ENCODE peak calls at places on chromosomes 4 and X, in four cellular contexts. One of them, this sample, is unnamed.

GRCh38 chr4:119498520-119498919 is 130.1 kb downstream of the PDE5A start:
- DNase-seq in HCT116: no peak
- DNase-seq in HepG2: peak
- DNase-seq in Panc1: no peak
- DNase-seq in this sample: no peak

GRCh38 chr4:102438873-102439614 is 62.1 kb upstream of the NFKB1 start:
- DNase-seq in HCT116: no peak
- DNase-seq in HepG2: peak
- DNase-seq in Panc1: peak
- DNase-seq in this sample: no peak

GRCh38 chr4:70885174-70885573 is 17.0 kb upstream of the MOB1B start:
- DNase-seq in HCT116: no peak
- DNase-seq in HepG2: no peak
- DNase-seq in Panc1: no peak
- DNase-seq in this sample: no peak

GRCh38 chrX:43469391-43470054 is 186.6 kb upstream of the MAOA start:
- DNase-seq in HCT116: no peak
- DNase-seq in HepG2: no peak
- DNase-seq in Panc1: no peak
- DNase-seq in this sample: no peak

GRCh38 chr4:153257151-153257620 is 52.9 kb downstream of the TRIM2 start:
- DNase-seq in HCT116: no peak
- DNase-seq in HepG2: no peak
- DNase-seq in Panc1: no peak
- DNase-seq in this sample: no peak

GRCh38 chrX:110665636-110666035 is 130.0 kb downstream of the CHRDL1 start:
- DNase-seq in HCT116: no peak
- DNase-seq in HepG2: peak
- DNase-seq in Panc1: no peak
- DNase-seq in this sample: peak

GRCh38 chr4:54662123-54662522 is 4.4 kb downstream of the KIT start:
- DNase-seq in HCT116: no peak
- DNase-seq in HepG2: no peak
- DNase-seq in Panc1: no peak
- DNase-seq in this sample: no peak

GRCh38 chrX:153057281-153057680 is 1.0 kb downstream of the PNMA3 start:
- DNase-seq in HCT116: no peak
- DNase-seq in HepG2: no peak
- DNase-seq in Panc1: no peak
- DNase-seq in this sample: no peak

GRCh38 chr4:8155048-8155447 is 3.6 kb downstream of the ABLIM2 start:
- DNase-seq in HCT116: no peak
- DNase-seq in HepG2: no peak
- DNase-seq in Panc1: no peak
- DNase-seq in this sample: no peak

GRCh38 chr4:105741548-105741947 is 33.0 kb downstream of the GSTCD start:
- DNase-seq in HCT116: no peak
- DNase-seq in HepG2: no peak
- DNase-seq in Panc1: no peak
- DNase-seq in this sample: no peak

GRCh38 chr4:47213106-47213505 is 181.7 kb downstream of the GABRB1 start:
- DNase-seq in HCT116: no peak
- DNase-seq in HepG2: no peak
- DNase-seq in Panc1: no peak
- DNase-seq in this sample: no peak

GRCh38 chrX:133633162-133633561 is 217.9 kb upstream of the GPC4 start:
- DNase-seq in HCT116: no peak
- DNase-seq in HepG2: no peak
- DNase-seq in Panc1: no peak
- DNase-seq in this sample: no peak

GRCh38 chrX:45801554-45801953 is 600.9 kb upstream of the DIPK2B start:
- DNase-seq in HCT116: no peak
- DNase-seq in HepG2: no peak
- DNase-seq in Panc1: no peak
- DNase-seq in this sample: peak

GRCh38 chr4:128220286-128221235 is 67.1 kb downstream of the PGRMC2 start:
- DNase-seq in HCT116: peak
- DNase-seq in HepG2: peak
- DNase-seq in Panc1: no peak
- DNase-seq in this sample: peak

GRCh38 chrX:40195368-40195767 is 97.6 kb upstream of the BCOR start:
- DNase-seq in HCT116: no peak
- DNase-seq in HepG2: no peak
- DNase-seq in Panc1: no peak
- DNase-seq in this sample: no peak

GRCh38 chrX:24153796-24154189 is 4.3 kb downstream of the ZFX start:
- DNase-seq in HCT116: no peak
- DNase-seq in HepG2: no peak
- DNase-seq in Panc1: no peak
- DNase-seq in this sample: no peak

GRCh38 chrX:85963736-85964135 is 83.6 kb downstream of the CHM start:
- DNase-seq in HCT116: no peak
- DNase-seq in HepG2: peak
- DNase-seq in Panc1: peak
- DNase-seq in this sample: no peak

GRCh38 chr4:130395871-130396270 is 1299.9 kb downstream of the C4orf33 start:
- DNase-seq in HCT116: no peak
- DNase-seq in HepG2: no peak
- DNase-seq in Panc1: peak
- DNase-seq in this sample: no peak

GRCh38 chr4:148224476-148224875 is 217.7 kb downstream of the NR3C2 start:
- DNase-seq in HCT116: no peak
- DNase-seq in HepG2: no peak
- DNase-seq in Panc1: no peak
- DNase-seq in this sample: no peak

GRCh38 chr4:1459081-1459480 is 52.8 kb upstream of the NKX1-1 start:
- DNase-seq in HCT116: no peak
- DNase-seq in HepG2: no peak
- DNase-seq in Panc1: no peak
- DNase-seq in this sample: no peak

GRCh38 chrX:19410259-19410658 is 66.5 kb downstream of the PDHA1 start:
- DNase-seq in HCT116: no peak
- DNase-seq in HepG2: no peak
- DNase-seq in Panc1: no peak
- DNase-seq in this sample: no peak

GRCh38 chr4:106325800-106326199 is 9.4 kb downstream of the AIMP1 start:
- DNase-seq in HCT116: no peak
- DNase-seq in HepG2: no peak
- DNase-seq in Panc1: no peak
- DNase-seq in this sample: no peak

GRCh38 chr4:159697322-159698283 is 594.7 kb downstream of the RAPGEF2 start:
- DNase-seq in HCT116: no peak
- DNase-seq in HepG2: no peak
- DNase-seq in Panc1: no peak
- DNase-seq in this sample: no peak

GRCh38 chr4:25767877-25768475 is 94.8 kb downstream of the SEL1L3 start:
- DNase-seq in HCT116: peak
- DNase-seq in HepG2: peak
- DNase-seq in Panc1: peak
- DNase-seq in this sample: peak

GRCh38 chr4:54433686-54434085 is 204.6 kb downstream of the PDGFRA start:
- DNase-seq in HCT116: peak
- DNase-seq in HepG2: no peak
- DNase-seq in Panc1: no peak
- DNase-seq in this sample: peak

GRCh38 chrX:118216086-118216485 is 99.5 kb upstream of the KLHL13 start:
- DNase-seq in HCT116: no peak
- DNase-seq in HepG2: no peak
- DNase-seq in Panc1: no peak
- DNase-seq in this sample: no peak

GRCh38 chr4:120749445-120750151 is 172.9 kb downstream of the PRDM5 start:
- DNase-seq in HCT116: no peak
- DNase-seq in HepG2: no peak
- DNase-seq in Panc1: no peak
- DNase-seq in this sample: no peak

GRCh38 chr4:183441276-183441675 is 3.2 kb upstream of the CDKN2AIP start:
- DNase-seq in HCT116: no peak
- DNase-seq in HepG2: no peak
- DNase-seq in Panc1: no peak
- DNase-seq in this sample: no peak

GRCh38 chrX:150361777-150362351 is 1.3 kb upstream of the MAMLD1 start:
- DNase-seq in HCT116: no peak
- DNase-seq in HepG2: no peak
- DNase-seq in Panc1: no peak
- DNase-seq in this sample: no peak

GRCh38 chrX:22323541-22323940 is 50.8 kb downstream of the CBLL2 start:
- DNase-seq in HCT116: no peak
- DNase-seq in HepG2: no peak
- DNase-seq in Panc1: no peak
- DNase-seq in this sample: no peak

GRCh38 chrX:72094894-72095293 is 36.8 kb downstream of the RTL5 start:
- DNase-seq in HCT116: no peak
- DNase-seq in HepG2: no peak
- DNase-seq in Panc1: no peak
- DNase-seq in this sample: peak

GRCh38 chr4:113153529-113154101 is 104.2 kb downstream of the ANK2 start:
- DNase-seq in HCT116: no peak
- DNase-seq in HepG2: peak
- DNase-seq in Panc1: no peak
- DNase-seq in this sample: no peak

DNA sequence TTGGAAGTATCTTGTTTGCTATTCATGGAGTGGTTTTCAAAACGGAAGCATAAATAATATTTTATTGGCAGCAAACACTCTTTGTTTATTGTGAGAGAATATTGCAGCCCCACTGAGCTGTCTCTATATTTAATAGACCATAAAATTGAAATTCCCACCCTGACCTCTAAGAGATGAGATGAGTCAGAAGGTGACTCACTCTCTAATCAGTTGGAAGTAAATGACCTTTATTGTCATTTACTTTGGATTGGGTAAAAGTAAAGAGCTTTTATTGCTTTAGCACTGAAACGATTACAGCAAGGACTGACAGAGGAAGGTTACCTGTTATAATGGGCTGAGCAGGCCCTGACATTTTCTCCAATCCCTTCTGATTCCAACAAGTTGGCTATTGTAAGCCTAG is 55.0 kb downstream of the SYTL5 start:
- DNase-seq in HCT116: peak
- DNase-seq in HepG2: peak
- DNase-seq in Panc1: no peak
- DNase-seq in this sample: no peak
- TF ChIP-seq TCF7L2 in HCT116: peak
- TF ChIP-seq TCF7L2 in HepG2: no peak
- TF ChIP-seq TCF7L2 in Panc1: peak
- TF ChIP-seq TCF7L2 in this sample: no peak

GRCh38 chr4:81215219-81215892 is at the start of gene PRKG2:
- DNase-seq in HCT116: no peak
- DNase-seq in HepG2: no peak
- DNase-seq in Panc1: no peak
- DNase-seq in this sample: no peak
- TF ChIP-seq TCF7L2 in HCT116: no peak
- TF ChIP-seq TCF7L2 in HepG2: no peak
- TF ChIP-seq TCF7L2 in Panc1: no peak
- TF ChIP-seq TCF7L2 in this sample: no peak

DNA sequence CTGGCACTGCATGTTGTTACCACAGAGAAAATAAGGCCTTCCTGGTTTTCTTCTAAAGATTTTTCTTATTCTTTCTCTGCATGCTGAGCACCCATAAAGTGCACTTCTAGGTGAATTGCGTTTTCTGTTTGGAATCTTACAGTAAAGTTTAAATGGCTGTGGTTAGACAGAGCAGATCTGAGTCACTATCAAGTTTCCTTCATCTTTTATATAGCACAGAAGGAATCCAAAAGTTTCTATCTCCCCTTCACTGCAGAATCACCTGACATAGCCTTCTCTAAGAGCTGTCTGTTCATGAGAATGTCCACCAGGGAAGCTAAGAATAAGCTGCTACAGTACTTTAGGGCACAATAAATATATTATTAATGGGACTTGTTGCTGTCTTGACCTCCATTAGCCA is 455.5 kb upstream of the FAM241A start:
- DNase-seq in HCT116: no peak
- DNase-seq in HepG2: no peak
- DNase-seq in Panc1: no peak
- DNase-seq in this sample: no peak
- TF ChIP-seq TCF7L2 in HCT116: no peak
- TF ChIP-seq TCF7L2 in HepG2: no peak
- TF ChIP-seq TCF7L2 in Panc1: no peak
- TF ChIP-seq TCF7L2 in this sample: no peak

GRCh38 chrX:69603566-69604194 is 12.2 kb upstream of the EDA start:
- DNase-seq in HCT116: no peak
- DNase-seq in HepG2: no peak
- DNase-seq in Panc1: no peak
- DNase-seq in this sample: no peak
- TF ChIP-seq TCF7L2 in HCT116: no peak
- TF ChIP-seq TCF7L2 in HepG2: no peak
- TF ChIP-seq TCF7L2 in Panc1: no peak
- TF ChIP-seq TCF7L2 in this sample: no peak

DNA sequence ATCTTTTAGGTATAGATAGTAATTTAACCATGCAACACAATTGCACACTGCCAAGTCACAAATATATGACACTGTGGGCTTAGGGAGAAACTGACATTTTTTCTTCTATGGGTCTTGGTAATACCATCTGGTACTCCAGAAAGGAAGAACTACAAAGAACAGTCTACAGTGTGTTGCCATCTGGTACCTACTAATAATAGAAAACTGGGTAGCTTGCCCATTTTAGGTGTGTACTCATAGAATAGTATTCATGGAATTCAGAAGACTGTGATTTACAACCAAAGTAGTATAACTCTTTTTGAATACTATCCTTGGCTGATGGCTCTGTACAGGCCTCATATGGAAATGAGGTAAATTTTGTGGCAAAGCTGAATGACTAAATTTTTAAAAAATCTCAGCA is 132.6 kb upstream of the RPS6KA6 start:
- DNase-seq in HCT116: no peak
- DNase-seq in HepG2: no peak
- DNase-seq in Panc1: no peak
- DNase-seq in this sample: no peak
- TF ChIP-seq TCF7L2 in HCT116: no peak
- TF ChIP-seq TCF7L2 in HepG2: no peak
- TF ChIP-seq TCF7L2 in Panc1: no peak
- TF ChIP-seq TCF7L2 in this sample: no peak

GRCh38 chr4:68180858-68181531 is 51.3 kb upstream of the TMPRSS11F start:
- DNase-seq in HCT116: no peak
- DNase-seq in HepG2: no peak
- DNase-seq in Panc1: no peak
- DNase-seq in this sample: no peak
- TF ChIP-seq TCF7L2 in HCT116: no peak
- TF ChIP-seq TCF7L2 in HepG2: no peak
- TF ChIP-seq TCF7L2 in Panc1: no peak
- TF ChIP-seq TCF7L2 in this sample: no peak

This sample was measured in K562.